ENCODE peak calls at places on chromosomes 2 and 18, in six cellular contexts. Q is brain microvascular endothelial cell, U is heart right ventricle, C is lung, B is fibroblast of lung, F is IMR-90. A is an unnamed sample.

GRCh38 chr2:43115884-43116283 is 110.5 kb downstream of the ZFP36L2 start:
- DNase-seq in F (no peak), Q (no peak), C (no peak), B (no peak), U (no peak), A (no peak)

GRCh38 chr2:55862269-55862668 is 61.3 kb downstream of the EFEMP1 start:
- DNase-seq in B (peak), Q (peak), F (peak), U (no peak), C (peak), A (peak)

GRCh38 chr2:73256618-73256922 is 22.5 kb downstream of the CCT7 start:
- DNase-seq in C (no peak), B (no peak), U (no peak), F (no peak), Q (no peak), A (no peak)

GRCh38 chr18:33812186-33812585 is 234.2 kb downstream of the ASXL3 start:
- DNase-seq in B (no peak), Q (no peak), F (no peak), U (no peak), C (no peak), A (peak)

GRCh38 chr2:8030694-8031303 is 651.1 kb upstream of the ID2 start:
- DNase-seq in Q (no peak), F (peak), B (no peak), U (no peak), C (no peak), A (no peak)

GRCh38 chr18:45602926-45603325 is 12.3 kb upstream of the SLC14A2 start:
- DNase-seq in U (no peak), Q (no peak), B (no peak), C (no peak), F (no peak), A (peak)

GRCh38 chr2:165909466-165909865 is 44.1 kb downstream of the TTC21B start:
- DNase-seq in B (no peak), C (no peak), Q (no peak), U (no peak), F (no peak), A (no peak)

GRCh38 chr2:172012688-172013358 is 13.1 kb downstream of the METAP1D start:
- DNase-seq in U (no peak), B (no peak), Q (no peak), C (no peak), F (no peak), A (no peak)

GRCh38 chr2:181886192-181886591 is 5.3 kb upstream of the ITPRID2 start:
- DNase-seq in B (peak), U (no peak), Q (no peak), C (no peak), F (peak), A (no peak)

GRCh38 chr2:211503856-211504255 is 947.5 kb downstream of the CPS1 start:
- DNase-seq in U (no peak), Q (no peak), C (no peak), F (no peak), B (no peak), A (no peak)
- TF ChIP-seq CTCF in U (no peak), Q (peak), C (no peak), F (no peak), B (no peak), A (no peak)

DNA sequence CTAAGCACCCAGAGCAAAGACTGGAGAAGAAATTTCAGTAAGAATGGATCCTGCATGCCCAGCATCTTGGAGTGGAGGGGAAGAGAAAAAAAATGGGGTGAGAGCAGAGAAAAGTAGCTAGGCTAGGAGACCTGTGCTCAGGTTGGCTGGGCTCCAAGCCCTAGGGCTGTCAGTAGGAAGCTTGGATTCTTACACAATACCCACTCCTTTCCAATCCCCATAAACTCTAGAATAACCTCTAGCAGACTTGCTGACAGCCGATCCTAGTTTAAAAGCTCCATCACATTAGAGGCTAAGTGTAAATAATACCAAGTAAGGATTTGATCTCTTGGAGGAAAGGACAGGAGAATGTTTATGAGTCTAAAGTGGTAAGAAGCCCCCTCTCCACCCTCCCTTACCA is 46.2 kb upstream of the NABP1 start:
- DNase-seq in B (peak), C (no peak), U (peak), Q (no peak), F (peak), A (peak)
- H3K27ac ChIP-seq in B (no peak), C (no peak), U (no peak), Q (no peak), F (peak), A (no peak)

GRCh38 chr18:11163668-11164067 is 14.3 kb upstream of the PIEZO2 start:
- DNase-seq in Q (no peak), B (peak), F (peak), C (no peak), U (peak), A (no peak)
- TF ChIP-seq CTCF in Q (peak), B (peak), F (peak), C (peak), U (peak), A (no peak)

GRCh38 chr2:114057638-114058037 is 167.7 kb downstream of the ACTR3 start:
- DNase-seq in B (no peak), Q (no peak), F (no peak), C (no peak), U (no peak), A (no peak)

GRCh38 chr2:114066186-114066747 is 176.4 kb downstream of the ACTR3 start:
- DNase-seq in B (no peak), C (no peak), U (no peak), Q (no peak), F (no peak), A (no peak)

GRCh38 chr2:114065731-114066130 is 175.8 kb downstream of the ACTR3 start:
- DNase-seq in F (no peak), Q (no peak), C (no peak), B (no peak), U (no peak), A (no peak)

GRCh38 chr2:114063346-114063745 is 173.5 kb downstream of the ACTR3 start:
- DNase-seq in U (no peak), Q (no peak), F (no peak), C (no peak), B (no peak), A (no peak)

GRCh38 chr2:114061566-114062098 is 171.7 kb downstream of the ACTR3 start:
- DNase-seq in Q (no peak), B (no peak), C (no peak), U (no peak), F (no peak), A (no peak)
- H3K27ac ChIP-seq in Q (no peak), B (no peak), C (no peak), U (no peak), F (no peak), A (no peak)

GRCh38 chr2:129847043-129847442 is 132.4 kb upstream of the RAB6C start:
- DNase-seq in B (no peak), Q (no peak), U (no peak), F (no peak), C (no peak), A (no peak)

GRCh38 chr2:129849559-129850160 is 129.8 kb upstream of the RAB6C start:
- DNase-seq in F (peak), Q (no peak), B (peak), C (no peak), U (no peak), A (peak)
- TF ChIP-seq CTCF in F (peak), Q (peak), B (peak), C (peak), U (peak), A (peak)

GRCh38 chr2:25313711-25314513 is 27.8 kb downstream of the DNMT3A start:
- DNase-seq in B (no peak), C (no peak), F (no peak), Q (no peak), U (no peak), A (no peak)
- H3K27ac ChIP-seq in B (no peak), C (peak), F (no peak), Q (no peak), U (peak), A (no peak)

A was measured in RWPE1.